ENCODE peak calls at places on chromosomes 13 and 19, in seven cellular contexts. T is heart left ventricle, F is spleen, V is breast epithelium, A is body of pancreas, Y is IMR-90, J is upper lobe of left lung. M is an unnamed sample.

GRCh38 chr19:40638327-40638726 is 37.2 kb downstream of the LTBP4 start:
- DNase-seq in T (no peak), F (no peak), V (no peak), A (no peak), Y (no peak), J (no peak), M (no peak)

GRCh38 chr13:85659493-85659892 is 139.7 kb downstream of the SLITRK6 start:
- DNase-seq in T (no peak), F (no peak), V (no peak), A (no peak), Y (peak; percentile 53), J (no peak), M (no peak)

GRCh38 chr13:24192811-24193162 is 32.3 kb downstream of the SPATA13 start:
- DNase-seq in T (no peak), F (no peak), V (no peak), A (no peak), Y (no peak), J (no peak), M (no peak)

GRCh38 chr13:111532111-111532510 is 211.7 kb downstream of the TEX29 start:
- DNase-seq in T (no peak), F (no peak), V (no peak), A (no peak), Y (no peak), J (no peak), M (no peak)

GRCh38 chr13:31943591-31943990 is 88.0 kb upstream of the FRY start:
- DNase-seq in T (no peak), F (no peak), V (no peak), A (no peak), Y (no peak), J (no peak), M (no peak)

GRCh38 chr13:51137250-51137649 is 26.2 kb upstream of the C13orf42 start:
- DNase-seq in T (no peak), F (no peak), V (no peak), A (no peak), Y (no peak), J (no peak), M (no peak)

GRCh38 chr13:94345374-94346195 is 133.9 kb downstream of the DCT start:
- DNase-seq in T (no peak), F (no peak), V (no peak), A (no peak), Y (peak; percentile 44), J (no peak), M (no peak)

GRCh38 chr13:35479223-35479536 is 2.7 kb upstream of the MAB21L1 start:
- DNase-seq in T (no peak), F (no peak), V (no peak), A (no peak), Y (no peak), J (no peak), M (no peak)

GRCh38 chr19:12665646-12666304 is 767 bp downstream of the MAN2B1 start:
- DNase-seq in T (no peak), F (peak; percentile 81), V (no peak), A (no peak), Y (peak; percentile 10), J (peak; percentile 27), M (no peak)

GRCh38 chr19:2476451-2477140 is 669 bp downstream of the GADD45B start:
- DNase-seq in T (peak; percentile 64), F (peak; percentile 88), V (no peak), A (peak; percentile 53), Y (peak; percentile 74), J (peak; percentile 51), M (no peak)

GRCh38 chr13:99415851-99416331 is 85.4 kb upstream of the TM9SF2 start:
- DNase-seq in T (no peak), F (no peak), V (no peak), A (no peak), Y (no peak), J (no peak), M (no peak)

GRCh38 chr13:43744630-43745029 is 42.1 kb downstream of the ENOX1 start:
- DNase-seq in T (no peak), F (no peak), V (no peak), A (no peak), Y (peak; percentile 4), J (no peak), M (no peak)

GRCh38 chr19:48959341-48960239 is 4.9 kb downstream of the BAX start:
- DNase-seq in T (no peak), F (no peak), V (no peak), A (no peak), Y (no peak), J (no peak), M (no peak)

GRCh38 chr19:51339687-51340656 is 2.0 kb downstream of the VSIG10L start:
- DNase-seq in T (peak; percentile 99), F (peak; percentile 98), V (peak; percentile 97), A (peak; percentile 98), Y (peak; percentile 95), J (peak; percentile 100), M (peak; percentile 98)

GRCh38 chr13:32905063-32905863 is 111.0 kb upstream of the KL start:
- DNase-seq in T (no peak), F (no peak), V (no peak), A (no peak), Y (peak; percentile 3), J (no peak), M (no peak)

GRCh38 chr19:16071072-16071691 is 5.1 kb upstream of the TPM4 start:
- DNase-seq in T (no peak), F (no peak), V (peak; percentile 17), A (no peak), Y (no peak), J (no peak), M (no peak)

GRCh38 chr19:46482645-46483044 is 11.3 kb upstream of the PNMA8A start:
- DNase-seq in T (no peak), F (no peak), V (no peak), A (no peak), Y (peak; percentile 41), J (no peak), M (no peak)

GRCh38 chr19:3987619-3988371 is 2.5 kb upstream of the EEF2 start:
- DNase-seq in T (peak; percentile 87), F (peak; percentile 96), V (peak; percentile 76), A (peak; percentile 92), Y (peak; percentile 76), J (peak; percentile 93), M (peak; percentile 83)

GRCh38 chr19:17324357-17325114 is 10.1 kb downstream of the ANO8 start:
- DNase-seq in T (no peak), F (no peak), V (no peak), A (no peak), Y (no peak), J (no peak), M (no peak)

GRCh38 chr13:48497669-48498068 is 35.2 kb downstream of the RCBTB2 start:
- DNase-seq in T (no peak), F (no peak), V (no peak), A (no peak), Y (no peak), J (no peak), M (no peak)

GRCh38 chr13:72763411-72763810 is 18.3 kb downstream of the DIS3 start:
- DNase-seq in T (no peak), F (no peak), V (no peak), A (no peak), Y (no peak), J (no peak), M (no peak)
- TF ChIP-seq POLR2A in T (no peak), F (no peak), V (no peak), A (no peak), Y (no peak), J (no peak), M (no peak)

DNA sequence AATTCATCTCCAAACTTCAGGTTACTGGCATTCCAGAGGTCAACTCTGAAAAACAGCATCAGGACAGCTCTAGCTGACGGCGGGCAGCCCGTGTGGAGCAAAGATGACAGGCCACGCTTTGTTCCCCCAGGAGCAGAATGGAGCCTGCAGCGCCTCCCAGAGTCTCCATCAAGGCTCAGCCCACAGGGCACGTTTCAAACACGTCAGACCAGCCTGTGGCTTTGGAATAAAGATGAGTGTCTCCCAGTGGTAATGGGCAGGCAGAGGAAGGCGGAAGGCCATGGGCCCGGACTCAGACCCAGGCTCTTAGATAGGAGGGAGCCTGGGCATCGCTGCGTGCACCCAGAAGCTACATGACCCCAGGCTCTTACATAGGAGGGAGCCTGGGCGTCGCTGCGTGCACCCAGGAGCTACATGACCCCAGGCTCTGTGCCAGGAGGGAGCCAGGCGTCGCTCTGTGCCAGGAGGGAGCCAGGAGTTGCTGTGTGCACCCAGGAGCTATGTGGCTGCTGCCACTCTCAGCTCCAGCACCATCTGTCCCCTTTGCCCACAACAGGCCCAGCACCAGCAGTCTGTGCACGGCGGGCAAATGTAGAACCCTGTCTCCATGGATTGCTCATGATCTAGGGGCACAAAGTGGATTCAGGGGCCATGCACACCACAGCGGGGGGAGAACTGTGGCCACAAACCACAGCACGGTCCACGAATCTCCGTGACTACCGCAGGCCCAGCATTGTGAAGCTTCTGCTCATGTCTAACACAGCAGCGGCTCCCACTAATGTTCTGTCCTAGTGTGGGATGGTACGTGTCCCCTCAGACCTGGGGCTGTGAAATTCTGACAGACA is 47.8 kb upstream of the C13orf46 start:
- DNase-seq in T (peak; percentile 11), F (no peak), V (no peak), A (no peak), Y (no peak), J (no peak), M (no peak)
- H3K27ac ChIP-seq in T (no peak overlapping the region), F (no peak overlapping the region), V (no peak overlapping the region), A (no peak overlapping the region), Y (no peak overlapping the region), J (no peak overlapping the region), M (no peak overlapping the region)

GRCh38 chr19:28446511-28446910 is 766.4 kb downstream of the UQCRFS1 start:
- DNase-seq in T (no peak), F (no peak), V (no peak), A (no peak), Y (no peak), J (no peak), M (no peak)

GRCh38 chr19:28445826-28446225 is 767.1 kb downstream of the UQCRFS1 start:
- DNase-seq in T (no peak), F (no peak), V (no peak), A (no peak), Y (no peak), J (no peak), M (no peak)

GRCh38 chr19:28444371-28444770 is 768.6 kb downstream of the UQCRFS1 start:
- DNase-seq in T (no peak), F (no peak), V (no peak), A (no peak), Y (no peak), J (no peak), M (no peak)

GRCh38 chr19:28437390-28438346 is 775.3 kb downstream of the UQCRFS1 start:
- DNase-seq in T (no peak), F (no peak), V (no peak), A (no peak), Y (no peak), J (peak; percentile 27), M (no peak)

DNA sequence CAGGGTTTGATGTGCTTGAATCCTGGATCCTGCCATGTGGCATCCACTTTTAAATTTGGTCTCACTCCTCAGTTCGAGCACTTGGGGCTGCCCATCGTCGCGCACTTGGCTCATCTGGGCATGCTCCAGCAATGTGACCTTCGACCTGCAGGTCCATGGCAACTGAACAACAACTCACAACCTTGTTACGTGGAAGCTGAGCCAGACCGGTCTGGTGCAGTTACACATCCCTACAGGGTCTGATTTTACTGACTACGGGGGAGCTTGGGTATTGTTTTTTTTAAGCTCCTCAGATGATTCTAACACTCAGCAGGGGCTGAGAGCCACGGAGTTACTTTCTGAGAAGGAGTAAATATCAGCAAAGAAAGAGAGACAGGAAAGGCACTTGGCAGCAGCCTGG is 769.6 kb downstream of the UQCRFS1 start:
- DNase-seq in T (no peak), F (no peak), V (no peak), A (no peak), Y (no peak), J (no peak), M (no peak)
- TF ChIP-seq POLR2A in T (no peak), F (no peak), V (no peak), A (no peak), Y (no peak), J (no peak), M (no peak)

GRCh38 chr13:112818698-112819045 is 128.8 kb downstream of the ATP11A start:
- DNase-seq in T (no peak), F (no peak), V (no peak), A (no peak), Y (no peak), J (peak; percentile 11), M (no peak)
- H3K27ac ChIP-seq in T (no peak overlapping the region), F (no peak overlapping the region), V (no peak overlapping the region), A (no peak overlapping the region), Y (no peak overlapping the region), J (no peak overlapping the region), M (no peak overlapping the region)

M was measured in tibial nerve.